ENCODE peak calls at places on chromosomes 1 and 21, in eight cellular contexts. I is Peyer's patch, A is ovary, L is neural progenitor cell, Y is T-helper 17 cell, X is stomach, N is keratinocyte, U is mesenchymal stem cell. G is an unnamed sample. For H3K9me3, the result is how much of the 10 kb centered on the place peaks cover.

GRCh38 chr1:149888999-149889289 is 10.4 kb upstream of the BOLA1 start:
- DNase-seq in I (no peak), U (no peak), N (no peak), X (peak), A (peak), Y (no peak), L (peak), G (no peak)

GRCh38 chr1:184802739-184803492 is 48.3 kb upstream of the EDEM3 start:
- DNase-seq in I (no peak), L (no peak), X (no peak), N (no peak), U (peak), A (no peak), Y (no peak), G (no peak)

GRCh38 chr1:41695118-41695517 is 210.6 kb upstream of the EDN2 start:
- DNase-seq in X (peak), U (no peak), Y (no peak), N (no peak), I (no peak), A (no peak), L (no peak), G (peak)

GRCh38 chr1:153790996-153791855 is 16.0 kb downstream of the SLC27A3 start:
- DNase-seq in Y (no peak), L (no peak), X (no peak), A (no peak), N (no peak), I (no peak), U (peak), G (peak)

GRCh38 chr1:41514381-41514780 is 29.9 kb upstream of the EDN2 start:
- DNase-seq in A (no peak), U (no peak), N (no peak), L (no peak), I (peak), Y (no peak), X (peak), G (no peak)

GRCh38 chr1:15724949-15725880 is 10.8 kb upstream of the SLC25A34 start:
- DNase-seq in L (no peak), N (no peak), I (no peak), Y (no peak), U (no peak), X (no peak), A (no peak), G (no peak)

GRCh38 chr1:65572701-65573421 is 152.4 kb downstream of the LEPR start:
- DNase-seq in I (no peak), N (no peak), A (no peak), X (no peak), L (no peak), Y (no peak), U (no peak), G (no peak)

GRCh38 chr1:200627548-200628222 is 7.1 kb upstream of the KIF14 start:
- DNase-seq in L (no peak), A (no peak), X (no peak), Y (no peak), I (no peak), N (no peak), U (no peak), G (no peak)

GRCh38 chr1:168629466-168629865 is 53.1 kb downstream of the XCL1 start:
- DNase-seq in L (no peak), A (no peak), X (no peak), U (no peak), N (no peak), Y (no peak), I (no peak), G (no peak)

GRCh38 chr1:202781180-202781579 is 27.0 kb downstream of the KDM5B start:
- DNase-seq in U (no peak), L (no peak), I (no peak), Y (no peak), A (no peak), N (no peak), X (no peak), G (no peak)

GRCh38 chr1:19923953-19924346 is 533 bp upstream of the PLA2G2E start:
- DNase-seq in U (no peak), N (no peak), L (no peak), Y (no peak), A (no peak), I (no peak), X (no peak), G (no peak)

GRCh38 chr21:27425574-27425973 is 458.7 kb upstream of the ADAMTS5 start:
- DNase-seq in X (no peak), L (no peak), A (no peak), Y (no peak), I (no peak), N (no peak), U (peak), G (no peak)

GRCh38 chr1:3426956-3427535 is 27.4 kb upstream of the ARHGEF16 start:
- DNase-seq in I (no peak), X (no peak), A (no peak), N (no peak), U (no peak), L (no peak), Y (no peak), G (no peak)

GRCh38 chr1:99737016-99737415 is 29.4 kb downstream of the FRRS1 start:
- DNase-seq in U (peak), Y (no peak), X (no peak), A (no peak), N (no peak), I (no peak), L (peak), G (no peak)

GRCh38 chr1:54137532-54138061 is 15.2 kb downstream of the CDCP2 start:
- DNase-seq in X (no peak), A (peak), I (no peak), N (no peak), L (no peak), U (peak), Y (no peak), G (no peak)

GRCh38 chr1:152621993-152622392 is 910 bp downstream of the LCE3A start:
- DNase-seq in I (no peak), Y (no peak), N (no peak), U (no peak), X (no peak), A (no peak), L (no peak), G (no peak)
- H3K9me3 ChIP-seq in I (under half), Y (under half), N (under half), U (under half), X (under half), A (under half), L (under half), G (under half)

DNA sequence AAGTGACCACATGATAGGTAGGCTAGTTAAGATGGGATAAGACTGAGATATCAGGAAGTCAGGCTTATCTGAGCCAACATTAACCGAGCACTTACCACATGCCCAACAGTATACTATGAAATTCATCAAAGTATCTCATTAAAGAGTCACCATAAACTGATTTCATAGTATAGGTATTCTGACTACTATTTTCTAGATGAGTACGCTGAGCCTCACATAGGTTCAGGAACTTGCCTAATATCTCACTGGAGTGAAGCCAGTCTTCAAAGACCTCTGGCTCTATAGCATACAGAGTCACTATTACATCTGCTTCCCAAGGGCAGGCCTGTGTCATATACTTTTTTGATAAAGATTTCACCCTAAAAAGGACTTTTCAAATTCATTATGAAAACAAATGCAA is 115.6 kb upstream of the NGF start:
- DNase-seq in U (no peak), A (no peak), X (no peak), L (no peak), Y (no peak), I (no peak), N (no peak), G (no peak)
- H3K9me3 ChIP-seq in U (under half), A (under half), X (under half), L (under half), Y (under half), I (under half), N (under half), G (under half)

DNA sequence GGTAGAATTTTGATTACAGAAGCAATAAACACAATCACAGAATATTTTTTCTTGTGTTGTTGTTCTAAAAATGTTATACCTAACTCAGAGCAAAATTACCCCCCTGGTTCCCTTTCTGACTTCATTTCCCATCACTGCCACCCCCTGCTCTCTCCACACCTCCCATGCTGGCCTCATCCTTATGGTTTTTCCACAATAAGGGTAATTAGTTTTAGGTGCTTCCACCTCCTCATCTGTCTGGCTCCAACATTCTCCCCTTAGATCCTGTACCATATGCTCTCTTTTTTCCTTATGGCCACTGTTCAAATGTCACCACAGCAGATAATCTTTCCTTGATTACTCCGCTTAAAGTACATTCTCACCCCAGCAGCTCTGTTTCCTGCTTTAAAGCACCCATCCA is 2208.6 kb downstream of the MRPL39 start:
- DNase-seq in U (no peak), L (no peak), I (no peak), Y (no peak), N (no peak), X (no peak), A (no peak), G (no peak)
- H3K9me3 ChIP-seq in U (under half), L (under half), I (under half), Y (under half), N (under half), X (under half), A (under half), G (under half)

GRCh38 chr1:152537496-152537895 is 23.2 kb downstream of the CRCT1 start:
- DNase-seq in X (no peak), N (no peak), I (no peak), A (no peak), U (no peak), Y (no peak), L (no peak), G (no peak)

GRCh38 chr1:152535774-152536173 is 21.5 kb downstream of the CRCT1 start:
- DNase-seq in Y (no peak), A (no peak), L (no peak), N (no peak), U (no peak), X (no peak), I (no peak), G (no peak)

GRCh38 chr1:152533327-152533938 is 19.2 kb downstream of the CRCT1 start:
- DNase-seq in U (no peak), Y (no peak), A (no peak), L (no peak), I (peak), X (no peak), N (peak), G (no peak)
- H3K9me3 ChIP-seq in U (under half), Y (under half), A (under half), L (under half), I (under half), X (under half), N (under half), G (under half)

GRCh38 chr1:30484668-30485067 is 238.7 kb downstream of the MATN1 start:
- DNase-seq in I (peak), U (no peak), Y (no peak), L (no peak), X (no peak), A (no peak), N (no peak), G (no peak)
- H3K9me3 ChIP-seq in I (under half), U (half or more), Y (under half), L (under half), X (under half), A (under half), N (under half), G (under half)

GRCh38 chr1:238745069-238745468 is 641.3 kb upstream of the CHRM3 start:
- DNase-seq in U (no peak), X (no peak), L (no peak), I (no peak), A (no peak), N (no peak), Y (no peak), G (no peak)
- H3K9me3 ChIP-seq in U (under half), X (under half), L (under half), I (under half), A (under half), N (under half), Y (under half), G (under half)